ENCODE peak calls at places on chromosome 22, in four cellular contexts. W, P, S and C are unnamed samples.

GRCh38 chr22:43521716-43522115 is 109.9 kb downstream of the MPPED1 start:
- DNase-seq in P (no peak), S (no peak), W (no peak), C (no peak)

GRCh38 chr22:30159561-30160353 is 79.5 kb downstream of the HORMAD2 start:
- DNase-seq in P (peak), S (peak), W (no peak), C (no peak)

GRCh38 chr22:33735978-33736377 is 184.3 kb downstream of the LARGE1 start:
- DNase-seq in W (no peak), P (no peak), S (no peak), C (no peak)

GRCh38 chr22:48372395-48372794 is 1455.3 kb downstream of the BRD1 start:
- DNase-seq in W (no peak), S (no peak), P (peak), C (no peak)

GRCh38 chr22:17772963-17773605 is 1.2 kb downstream of the BID start:
- DNase-seq in W (no peak), P (no peak), S (no peak), C (no peak)

GRCh38 chr22:32917577-32918375 is 116.3 kb downstream of the TIMP3 start:
- DNase-seq in P (no peak), W (no peak), S (no peak), C (no peak)

GRCh38 chr22:37623075-37624016 is 14.7 kb downstream of the GGA1 start:
- DNase-seq in P (no peak), S (peak), W (peak), C (peak)

GRCh38 chr22:19728271-19728670 is 4.9 kb downstream of the GP1BB start:
- DNase-seq in S (no peak), P (no peak), W (no peak), C (no peak)

GRCh38 chr22:36326178-36327161 is 61.3 kb downstream of the MYH9 start:
- DNase-seq in P (no peak), W (no peak), S (no peak), C (no peak)